ENCODE peak calls at places on chromosomes 2 and 18, in nine cellular contexts. One of them, this sample, is unnamed.

GRCh38 chr2:85326946-85327756 is 638 bp downstream of the TGOLN2 start:
- DNase-seq in stimulated activated naive B cell treated with anti-CD40 and anti-IgM and Interleukin-4, amounts not matched to agents 10 μg/mL and 1 μg/mL and 100 μg/mL, for 72 hours: peak
- DNase-seq in GF-D8: no peak
- DNase-seq in GM06990: peak
- DNase-seq in NCI-H774: no peak
- DNase-seq in activated naive CD4-positive, alpha-beta T cell: no peak
- DNase-seq in germinal center: peak
- DNase-seq in stimulated activated naive CD4-positive, alpha-beta T cell treated with Interleukin-2 at 50 U/mL for 16 hours: peak
- DNase-seq in stimulated activated CD4-positive, alpha-beta T cell treated with anti-CD3 and anti-CD28 coated beads, Interleukin-4, amount 100 ng/mL, for 48 hours: peak
- DNase-seq in this sample: peak

GRCh38 chr2:72041638-72042111 is 106.0 kb downstream of the CYP26B1 start:
- DNase-seq in GM06990: no peak
- DNase-seq in stimulated activated naive CD4-positive, alpha-beta T cell treated with Interleukin-2 at 50 U/mL for 16 hours: no peak
- DNase-seq in GF-D8: no peak
- DNase-seq in NCI-H774: no peak
- DNase-seq in stimulated activated naive B cell treated with anti-CD40 and anti-IgM and Interleukin-4, amounts not matched to agents 10 μg/mL and 1 μg/mL and 100 μg/mL, for 72 hours: no peak
- DNase-seq in germinal center: no peak
- DNase-seq in stimulated activated CD4-positive, alpha-beta T cell treated with anti-CD3 and anti-CD28 coated beads, Interleukin-4, amount 100 ng/mL, for 48 hours: no peak
- DNase-seq in activated naive CD4-positive, alpha-beta T cell: no peak
- DNase-seq in this sample: no peak

GRCh38 chr2:98869272-98869641 is 66.8 kb downstream of the CRACDL start:
- DNase-seq in NCI-H774: peak
- DNase-seq in germinal center: no peak
- DNase-seq in GF-D8: no peak
- DNase-seq in stimulated activated naive B cell treated with anti-CD40 and anti-IgM and Interleukin-4, amounts not matched to agents 10 μg/mL and 1 μg/mL and 100 μg/mL, for 72 hours: no peak
- DNase-seq in stimulated activated naive CD4-positive, alpha-beta T cell treated with Interleukin-2 at 50 U/mL for 16 hours: no peak
- DNase-seq in stimulated activated CD4-positive, alpha-beta T cell treated with anti-CD3 and anti-CD28 coated beads, Interleukin-4, amount 100 ng/mL, for 48 hours: no peak
- DNase-seq in GM06990: no peak
- DNase-seq in activated naive CD4-positive, alpha-beta T cell: no peak
- DNase-seq in this sample: no peak

GRCh38 chr2:61177727-61178549 is 15.9 kb downstream of the C2orf74 start:
- DNase-seq in NCI-H774: no peak
- DNase-seq in GF-D8: no peak
- DNase-seq in germinal center: peak
- DNase-seq in activated naive CD4-positive, alpha-beta T cell: no peak
- DNase-seq in stimulated activated CD4-positive, alpha-beta T cell treated with anti-CD3 and anti-CD28 coated beads, Interleukin-4, amount 100 ng/mL, for 48 hours: peak
- DNase-seq in stimulated activated naive B cell treated with anti-CD40 and anti-IgM and Interleukin-4, amounts not matched to agents 10 μg/mL and 1 μg/mL and 100 μg/mL, for 72 hours: peak
- DNase-seq in stimulated activated naive CD4-positive, alpha-beta T cell treated with Interleukin-2 at 50 U/mL for 16 hours: peak
- DNase-seq in GM06990: peak
- DNase-seq in this sample: peak

GRCh38 chr2:26299488-26300092 is 46.4 kb upstream of the SELENOI start:
- DNase-seq in NCI-H774: no peak
- DNase-seq in GF-D8: peak
- DNase-seq in activated naive CD4-positive, alpha-beta T cell: no peak
- DNase-seq in germinal center: no peak
- DNase-seq in stimulated activated naive B cell treated with anti-CD40 and anti-IgM and Interleukin-4, amounts not matched to agents 10 μg/mL and 1 μg/mL and 100 μg/mL, for 72 hours: peak
- DNase-seq in stimulated activated naive CD4-positive, alpha-beta T cell treated with Interleukin-2 at 50 U/mL for 16 hours: no peak
- DNase-seq in stimulated activated CD4-positive, alpha-beta T cell treated with anti-CD3 and anti-CD28 coated beads, Interleukin-4, amount 100 ng/mL, for 48 hours: no peak
- DNase-seq in GM06990: no peak
- DNase-seq in this sample: no peak

GRCh38 chr2:119248311-119248710 is 24.7 kb downstream of the STEAP3 start:
- DNase-seq in stimulated activated naive CD4-positive, alpha-beta T cell treated with Interleukin-2 at 50 U/mL for 16 hours: no peak
- DNase-seq in stimulated activated CD4-positive, alpha-beta T cell treated with anti-CD3 and anti-CD28 coated beads, Interleukin-4, amount 100 ng/mL, for 48 hours: no peak
- DNase-seq in GF-D8: no peak
- DNase-seq in stimulated activated naive B cell treated with anti-CD40 and anti-IgM and Interleukin-4, amounts not matched to agents 10 μg/mL and 1 μg/mL and 100 μg/mL, for 72 hours: no peak
- DNase-seq in germinal center: no peak
- DNase-seq in activated naive CD4-positive, alpha-beta T cell: no peak
- DNase-seq in GM06990: no peak
- DNase-seq in NCI-H774: no peak
- DNase-seq in this sample: no peak

GRCh38 chr18:70643812-70644211 is 355.0 kb downstream of the SOCS6 start:
- DNase-seq in stimulated activated naive CD4-positive, alpha-beta T cell treated with Interleukin-2 at 50 U/mL for 16 hours: no peak
- DNase-seq in GM06990: no peak
- DNase-seq in NCI-H774: no peak
- DNase-seq in germinal center: no peak
- DNase-seq in GF-D8: no peak
- DNase-seq in stimulated activated naive B cell treated with anti-CD40 and anti-IgM and Interleukin-4, amounts not matched to agents 10 μg/mL and 1 μg/mL and 100 μg/mL, for 72 hours: no peak
- DNase-seq in stimulated activated CD4-positive, alpha-beta T cell treated with anti-CD3 and anti-CD28 coated beads, Interleukin-4, amount 100 ng/mL, for 48 hours: no peak
- DNase-seq in activated naive CD4-positive, alpha-beta T cell: no peak
- DNase-seq in this sample: no peak

GRCh38 chr2:170073288-170073687 is 104.7 kb upstream of the MYO3B start:
- DNase-seq in GM06990: no peak
- DNase-seq in germinal center: no peak
- DNase-seq in stimulated activated naive CD4-positive, alpha-beta T cell treated with Interleukin-2 at 50 U/mL for 16 hours: no peak
- DNase-seq in GF-D8: peak
- DNase-seq in NCI-H774: no peak
- DNase-seq in activated naive CD4-positive, alpha-beta T cell: no peak
- DNase-seq in stimulated activated CD4-positive, alpha-beta T cell treated with anti-CD3 and anti-CD28 coated beads, Interleukin-4, amount 100 ng/mL, for 48 hours: no peak
- DNase-seq in stimulated activated naive B cell treated with anti-CD40 and anti-IgM and Interleukin-4, amounts not matched to agents 10 μg/mL and 1 μg/mL and 100 μg/mL, for 72 hours: no peak
- DNase-seq in this sample: no peak

GRCh38 chr2:50649626-50650397 is 382.1 kb downstream of the NRXN1 start:
- DNase-seq in GM06990: no peak
- DNase-seq in stimulated activated naive CD4-positive, alpha-beta T cell treated with Interleukin-2 at 50 U/mL for 16 hours: no peak
- DNase-seq in GF-D8: no peak
- DNase-seq in NCI-H774: no peak
- DNase-seq in stimulated activated naive B cell treated with anti-CD40 and anti-IgM and Interleukin-4, amounts not matched to agents 10 μg/mL and 1 μg/mL and 100 μg/mL, for 72 hours: no peak
- DNase-seq in germinal center: no peak
- DNase-seq in activated naive CD4-positive, alpha-beta T cell: no peak
- DNase-seq in stimulated activated CD4-positive, alpha-beta T cell treated with anti-CD3 and anti-CD28 coated beads, Interleukin-4, amount 100 ng/mL, for 48 hours: no peak
- DNase-seq in this sample: no peak

GRCh38 chr2:101858910-101859309 is 132.8 kb upstream of the IL1R2 start:
- DNase-seq in activated naive CD4-positive, alpha-beta T cell: no peak
- DNase-seq in germinal center: no peak
- DNase-seq in stimulated activated naive B cell treated with anti-CD40 and anti-IgM and Interleukin-4, amounts not matched to agents 10 μg/mL and 1 μg/mL and 100 μg/mL, for 72 hours: no peak
- DNase-seq in GM06990: no peak
- DNase-seq in GF-D8: no peak
- DNase-seq in stimulated activated CD4-positive, alpha-beta T cell treated with anti-CD3 and anti-CD28 coated beads, Interleukin-4, amount 100 ng/mL, for 48 hours: no peak
- DNase-seq in stimulated activated naive CD4-positive, alpha-beta T cell treated with Interleukin-2 at 50 U/mL for 16 hours: no peak
- DNase-seq in NCI-H774: no peak
- DNase-seq in this sample: no peak

GRCh38 chr2:19881221-19881620 is 20.6 kb downstream of the TTC32 start:
- DNase-seq in NCI-H774: no peak
- DNase-seq in GM06990: no peak
- DNase-seq in GF-D8: no peak
- DNase-seq in activated naive CD4-positive, alpha-beta T cell: no peak
- DNase-seq in germinal center: no peak
- DNase-seq in stimulated activated naive CD4-positive, alpha-beta T cell treated with Interleukin-2 at 50 U/mL for 16 hours: no peak
- DNase-seq in stimulated activated naive B cell treated with anti-CD40 and anti-IgM and Interleukin-4, amounts not matched to agents 10 μg/mL and 1 μg/mL and 100 μg/mL, for 72 hours: no peak
- DNase-seq in stimulated activated CD4-positive, alpha-beta T cell treated with anti-CD3 and anti-CD28 coated beads, Interleukin-4, amount 100 ng/mL, for 48 hours: no peak
- DNase-seq in this sample: no peak

GRCh38 chr2:227450921-227451654 is 20.9 kb upstream of the AGFG1 start:
- DNase-seq in germinal center: no peak
- DNase-seq in activated naive CD4-positive, alpha-beta T cell: no peak
- DNase-seq in stimulated activated naive B cell treated with anti-CD40 and anti-IgM and Interleukin-4, amounts not matched to agents 10 μg/mL and 1 μg/mL and 100 μg/mL, for 72 hours: no peak
- DNase-seq in GF-D8: peak
- DNase-seq in NCI-H774: no peak
- DNase-seq in GM06990: no peak
- DNase-seq in stimulated activated naive CD4-positive, alpha-beta T cell treated with Interleukin-2 at 50 U/mL for 16 hours: no peak
- DNase-seq in stimulated activated CD4-positive, alpha-beta T cell treated with anti-CD3 and anti-CD28 coated beads, Interleukin-4, amount 100 ng/mL, for 48 hours: no peak
- DNase-seq in this sample: peak

GRCh38 chr2:40273623-40274236 is 178.2 kb downstream of the SLC8A1 start:
- DNase-seq in activated naive CD4-positive, alpha-beta T cell: no peak
- DNase-seq in GF-D8: no peak
- DNase-seq in stimulated activated naive CD4-positive, alpha-beta T cell treated with Interleukin-2 at 50 U/mL for 16 hours: no peak
- DNase-seq in germinal center: no peak
- DNase-seq in NCI-H774: no peak
- DNase-seq in stimulated activated CD4-positive, alpha-beta T cell treated with anti-CD3 and anti-CD28 coated beads, Interleukin-4, amount 100 ng/mL, for 48 hours: no peak
- DNase-seq in GM06990: no peak
- DNase-seq in stimulated activated naive B cell treated with anti-CD40 and anti-IgM and Interleukin-4, amounts not matched to agents 10 μg/mL and 1 μg/mL and 100 μg/mL, for 72 hours: no peak
- DNase-seq in this sample: no peak

GRCh38 chr2:238521870-238522269 is 95.1 kb downstream of the ASB1 start:
- DNase-seq in GM06990: no peak
- DNase-seq in germinal center: no peak
- DNase-seq in stimulated activated naive CD4-positive, alpha-beta T cell treated with Interleukin-2 at 50 U/mL for 16 hours: no peak
- DNase-seq in GF-D8: no peak
- DNase-seq in stimulated activated naive B cell treated with anti-CD40 and anti-IgM and Interleukin-4, amounts not matched to agents 10 μg/mL and 1 μg/mL and 100 μg/mL, for 72 hours: no peak
- DNase-seq in stimulated activated CD4-positive, alpha-beta T cell treated with anti-CD3 and anti-CD28 coated beads, Interleukin-4, amount 100 ng/mL, for 48 hours: no peak
- DNase-seq in activated naive CD4-positive, alpha-beta T cell: no peak
- DNase-seq in NCI-H774: peak
- DNase-seq in this sample: no peak

GRCh38 chr2:197030090-197030489 is 103.6 kb upstream of the PGAP1 start:
- DNase-seq in NCI-H774: no peak
- DNase-seq in GM06990: no peak
- DNase-seq in activated naive CD4-positive, alpha-beta T cell: no peak
- DNase-seq in GF-D8: no peak
- DNase-seq in stimulated activated naive B cell treated with anti-CD40 and anti-IgM and Interleukin-4, amounts not matched to agents 10 μg/mL and 1 μg/mL and 100 μg/mL, for 72 hours: no peak
- DNase-seq in stimulated activated naive CD4-positive, alpha-beta T cell treated with Interleukin-2 at 50 U/mL for 16 hours: no peak
- DNase-seq in stimulated activated CD4-positive, alpha-beta T cell treated with anti-CD3 and anti-CD28 coated beads, Interleukin-4, amount 100 ng/mL, for 48 hours: no peak
- DNase-seq in germinal center: no peak
- DNase-seq in this sample: no peak

GRCh38 chr2:182593394-182593707 is 122.7 kb upstream of the DNAJC10 start:
- DNase-seq in NCI-H774: no peak
- DNase-seq in stimulated activated CD4-positive, alpha-beta T cell treated with anti-CD3 and anti-CD28 coated beads, Interleukin-4, amount 100 ng/mL, for 48 hours: no peak
- DNase-seq in stimulated activated naive CD4-positive, alpha-beta T cell treated with Interleukin-2 at 50 U/mL for 16 hours: no peak
- DNase-seq in activated naive CD4-positive, alpha-beta T cell: no peak
- DNase-seq in GF-D8: no peak
- DNase-seq in GM06990: no peak
- DNase-seq in stimulated activated naive B cell treated with anti-CD40 and anti-IgM and Interleukin-4, amounts not matched to agents 10 μg/mL and 1 μg/mL and 100 μg/mL, for 72 hours: no peak
- DNase-seq in germinal center: no peak
- DNase-seq in this sample: no peak